ENCODE peak calls at places on chromosomes 11 and 22, in seven cellular contexts. One of them, this sample, is unnamed.

GRCh38 chr11:76642341-76642740 is 28.2 kb downstream of the LRRC32 start:
- DNase-seq in cardiac muscle cell: no peak
- DNase-seq in A549: no peak
- DNase-seq in T47D: no peak
- DNase-seq in neural progenitor cell: no peak
- DNase-seq in stomach: no peak
- DNase-seq in activated CD4-positive, alpha-beta T cell treated with anti-CD3 and anti-CD28 coated beads, Interleukin-2, amount 50 U/mL, for 48 hours: no peak
- DNase-seq in this sample: no peak

GRCh38 chr11:79437274-79437980 is 3.4 kb downstream of the TENM4 start:
- DNase-seq in cardiac muscle cell: peak
- DNase-seq in A549: no peak
- DNase-seq in T47D: no peak
- DNase-seq in neural progenitor cell: peak
- DNase-seq in stomach: peak
- DNase-seq in activated CD4-positive, alpha-beta T cell treated with anti-CD3 and anti-CD28 coated beads, Interleukin-2, amount 50 U/mL, for 48 hours: no peak
- DNase-seq in this sample: peak

GRCh38 chr11:120130176-120130980 is 7.5 kb downstream of the TRIM29 start:
- DNase-seq in cardiac muscle cell: no peak
- DNase-seq in A549: no peak
- DNase-seq in T47D: no peak
- DNase-seq in neural progenitor cell: no peak
- DNase-seq in stomach: no peak
- DNase-seq in activated CD4-positive, alpha-beta T cell treated with anti-CD3 and anti-CD28 coated beads, Interleukin-2, amount 50 U/mL, for 48 hours: no peak
- DNase-seq in this sample: no peak

GRCh38 chr11:126547691-126548090 is 192.2 kb downstream of the ST3GAL4 start:
- DNase-seq in cardiac muscle cell: no peak
- DNase-seq in A549: no peak
- DNase-seq in T47D: no peak
- DNase-seq in neural progenitor cell: no peak
- DNase-seq in stomach: no peak
- DNase-seq in activated CD4-positive, alpha-beta T cell treated with anti-CD3 and anti-CD28 coated beads, Interleukin-2, amount 50 U/mL, for 48 hours: no peak
- DNase-seq in this sample: no peak

GRCh38 chr22:20459152-20459542 is 21.5 kb upstream of the SCARF2 start:
- DNase-seq in cardiac muscle cell: no peak
- DNase-seq in A549: no peak
- DNase-seq in T47D: no peak
- DNase-seq in neural progenitor cell: no peak
- DNase-seq in stomach: no peak
- DNase-seq in activated CD4-positive, alpha-beta T cell treated with anti-CD3 and anti-CD28 coated beads, Interleukin-2, amount 50 U/mL, for 48 hours: no peak
- DNase-seq in this sample: no peak

GRCh38 chr11:32890843-32891656 is 1.6 kb upstream of the QSER1 start:
- DNase-seq in cardiac muscle cell: no peak
- DNase-seq in A549: no peak
- DNase-seq in T47D: no peak
- DNase-seq in neural progenitor cell: peak
- DNase-seq in stomach: no peak
- DNase-seq in activated CD4-positive, alpha-beta T cell treated with anti-CD3 and anti-CD28 coated beads, Interleukin-2, amount 50 U/mL, for 48 hours: no peak
- DNase-seq in this sample: no peak

GRCh38 chr11:120134931-120135228 is 3.0 kb downstream of the TRIM29 start:
- DNase-seq in cardiac muscle cell: no peak
- DNase-seq in A549: no peak
- DNase-seq in T47D: no peak
- DNase-seq in neural progenitor cell: no peak
- DNase-seq in stomach: peak
- DNase-seq in activated CD4-positive, alpha-beta T cell treated with anti-CD3 and anti-CD28 coated beads, Interleukin-2, amount 50 U/mL, for 48 hours: no peak
- DNase-seq in this sample: peak

GRCh38 chr11:35688023-35688422 is 25.4 kb downstream of the TRIM44 start:
- DNase-seq in cardiac muscle cell: peak
- DNase-seq in A549: no peak
- DNase-seq in T47D: no peak
- DNase-seq in neural progenitor cell: no peak
- DNase-seq in stomach: no peak
- DNase-seq in activated CD4-positive, alpha-beta T cell treated with anti-CD3 and anti-CD28 coated beads, Interleukin-2, amount 50 U/mL, for 48 hours: no peak
- DNase-seq in this sample: no peak

GRCh38 chr11:92980291-92980690 is 10.8 kb downstream of the MTNR1B start:
- DNase-seq in cardiac muscle cell: no peak
- DNase-seq in A549: no peak
- DNase-seq in T47D: no peak
- DNase-seq in neural progenitor cell: no peak
- DNase-seq in stomach: no peak
- DNase-seq in activated CD4-positive, alpha-beta T cell treated with anti-CD3 and anti-CD28 coated beads, Interleukin-2, amount 50 U/mL, for 48 hours: no peak
- DNase-seq in this sample: no peak

GRCh38 chr11:68012843-68013610 is 2.9 kb downstream of the ALDH3B1 start:
- DNase-seq in cardiac muscle cell: peak
- DNase-seq in A549: peak
- DNase-seq in T47D: peak
- DNase-seq in neural progenitor cell: no peak
- DNase-seq in stomach: no peak
- DNase-seq in activated CD4-positive, alpha-beta T cell treated with anti-CD3 and anti-CD28 coated beads, Interleukin-2, amount 50 U/mL, for 48 hours: no peak
- DNase-seq in this sample: no peak

GRCh38 chr11:73894725-73895335 is 18.0 kb downstream of the PAAF1 start:
- DNase-seq in cardiac muscle cell: no peak
- DNase-seq in A549: no peak
- DNase-seq in T47D: no peak
- DNase-seq in neural progenitor cell: no peak
- DNase-seq in stomach: no peak
- DNase-seq in activated CD4-positive, alpha-beta T cell treated with anti-CD3 and anti-CD28 coated beads, Interleukin-2, amount 50 U/mL, for 48 hours: no peak
- DNase-seq in this sample: no peak

GRCh38 chr11:79439893-79440450 is 858 bp downstream of the TENM4 start:
- DNase-seq in cardiac muscle cell: no peak
- DNase-seq in A549: no peak
- DNase-seq in T47D: no peak
- DNase-seq in neural progenitor cell: peak
- DNase-seq in stomach: no peak
- DNase-seq in activated CD4-positive, alpha-beta T cell treated with anti-CD3 and anti-CD28 coated beads, Interleukin-2, amount 50 U/mL, for 48 hours: no peak
- DNase-seq in this sample: no peak